ENCODE peak calls at places on chromosomes 1 and 21, in four cellular contexts. Q is WERI-Rb-1; N is endothelial cell; S is activated naive CD8-positive, alpha-beta T cell treated with anti-CD3 and anti-CD28 coated beads for 36 hours. K is an unnamed sample.

GRCh38 chr1:89453123-89453972 is 71.3 kb upstream of the LRRC8B start:
- DNase-seq in Q (no peak), N (no peak), S (no peak), K (no peak)

GRCh38 chr1:236990052-236990445 is 14.2 kb downstream of the MT1HL1 start:
- DNase-seq in Q (no peak), N (no peak), S (no peak), K (no peak)

GRCh38 chr1:95098196-95098595 is 19.0 kb upstream of the TLCD4 start:
- DNase-seq in Q (no peak), N (no peak), S (no peak), K (no peak)

GRCh38 chr1:1120096-1120495 is 4.2 kb upstream of the C1orf159 start:
- DNase-seq in Q (no peak), N (no peak), S (no peak), K (no peak)

GRCh38 chr1:54153548-54154439 is 994 bp upstream of the CDCP2 start:
- DNase-seq in Q (peak; percentile 59), N (no peak), S (no peak), K (no peak)

GRCh38 chr1:42592811-42593210 is 65.4 kb upstream of the PPIH start:
- DNase-seq in Q (no peak), N (no peak), S (no peak), K (no peak)

GRCh38 chr1:226404063-226404903 is 3.6 kb downstream of the PARP1 start:
- DNase-seq in Q (no peak), N (no peak), S (no peak), K (no peak)

GRCh38 chr1:208410409-208410808 is 166.2 kb upstream of the PLXNA2 start:
- DNase-seq in Q (no peak), N (no peak), S (no peak), K (no peak)

GRCh38 chr1:246790364-246790763 is 66.2 kb downstream of the SCCPDH start:
- DNase-seq in Q (no peak), N (no peak), S (no peak), K (peak; percentile 45)

GRCh38 chr1:104136621-104137020 is 386.9 kb downstream of the AMY1C start:
- DNase-seq in Q (no peak), N (no peak), S (no peak), K (no peak)

GRCh38 chr1:6080469-6080868 is 34.8 kb downstream of the KCNAB2 start:
- DNase-seq in Q (peak; percentile 25), N (no peak), S (no peak), K (no peak)

GRCh38 chr1:199113265-199113869 is 474.5 kb downstream of the PTPRC start:
- DNase-seq in Q (peak; percentile 93), N (peak; percentile 56), S (peak; percentile 56), K (peak; percentile 18)

GRCh38 chr21:35624896-35625295 is 435.4 kb downstream of the SETD4 start:
- DNase-seq in Q (no peak), N (no peak), S (no peak), K (no peak)

GRCh38 chr1:232905324-232906034 is 44.9 kb upstream of the NTPCR start:
- DNase-seq in Q (no peak), N (no peak), S (no peak), K (no peak)

GRCh38 chr1:246784621-246785535 is 60.7 kb downstream of the SCCPDH start:
- DNase-seq in Q (peak; percentile 62), N (no peak), S (peak; percentile 34), K (no peak)

GRCh38 chr1:8661185-8662110 is 156.0 kb downstream of the RERE start:
- DNase-seq in Q (no peak), N (no peak), S (no peak), K (peak; percentile 45)

GRCh38 chr1:23178414-23178813 is 9.8 kb upstream of the LUZP1 start:
- DNase-seq in Q (no peak), N (no peak), S (no peak), K (no peak)

GRCh38 chr1:181592261-181592859 is 109.0 kb downstream of the CACNA1E start:
- DNase-seq in Q (no peak), N (no peak), S (no peak), K (no peak)

GRCh38 chr21:32278068-32278467 is 781 bp downstream of the MIS18A start:
- DNase-seq in Q (no peak), N (no peak), S (no peak), K (no peak)

GRCh38 chr1:173295391-173295790 is 88.3 kb upstream of the TNFSF4 start:
- DNase-seq in Q (no peak), N (no peak), S (no peak), K (no peak)

GRCh38 chr1:214187933-214188332 is 93.0 kb upstream of the SMYD2 start:
- DNase-seq in Q (no peak), N (no peak), S (no peak), K (no peak)

GRCh38 chr1:20404466-20404865 is 81.5 kb downstream of the CAMK2N1 start:
- DNase-seq in Q (no peak), N (no peak), S (no peak), K (no peak)

GRCh38 chr1:42925132-42925769 is 33.4 kb downstream of the SLC2A1 start:
- DNase-seq in Q (no peak), N (no peak), S (no peak), K (no peak)

GRCh38 chr1:53258216-53258615 is 19.9 kb upstream of the MAGOH start:
- DNase-seq in Q (no peak), N (no peak), S (no peak), K (no peak)

GRCh38 chr1:52684545-52684944 is 13.6 kb downstream of the COA7 start:
- DNase-seq in Q (no peak), N (no peak), S (no peak), K (no peak)

GRCh38 chr1:77608893-77609292 is 73.6 kb downstream of the ZZZ3 start:
- DNase-seq in Q (no peak), N (no peak), S (no peak), K (no peak)

GRCh38 chr21:15732290-15732995 is 2.7 kb downstream of the USP25 start:
- DNase-seq in Q (no peak), N (no peak), S (no peak), K (peak; percentile 80)

GRCh38 chr1:115545791-115546733 is 95.7 kb upstream of the VANGL1 start:
- DNase-seq in Q (peak; percentile 62), N (peak; percentile 47), S (no peak), K (no peak)

GRCh38 chr1:236143104-236143948 is 987 bp downstream of the GPR137B start:
- DNase-seq in Q (peak; percentile 58), N (peak; percentile 15), S (peak; percentile 30), K (peak; percentile 55)

GRCh38 chr1:7956218-7957032 is 5.1 kb upstream of the PARK7 start:
- DNase-seq in Q (no peak), N (no peak), S (no peak), K (no peak)

GRCh38 chr21:43611598-43612369 is 47.5 kb downstream of the HSF2BP start:
- DNase-seq in Q (peak; percentile 74), N (peak; percentile 73), S (peak; percentile 27), K (peak; percentile 70)

GRCh38 chr1:233281711-233282581 is 13.6 kb downstream of the PCNX2 start:
- DNase-seq in Q (no peak), N (no peak), S (peak; percentile 8), K (peak; percentile 53)

GRCh38 chr1:157595356-157595755 is 2.5 kb downstream of the FCRL4 start:
- DNase-seq in Q (no peak), N (no peak), S (no peak), K (peak; percentile 56)

GRCh38 chr1:214002472-214002871 is 14.7 kb downstream of the PROX1 start:
- DNase-seq in Q (no peak), N (no peak), S (no peak), K (no peak)

GRCh38 chr1:201137579-201138310 is 10.8 kb upstream of the ASCL5 start:
- DNase-seq in Q (no peak), N (no peak), S (no peak), K (no peak)

GRCh38 chr1:231702321-231702720 is 75.7 kb downstream of the DISC1 start:
- DNase-seq in Q (no peak), N (no peak), S (no peak), K (no peak)

GRCh38 chr1:70499695-70500094 is 88.6 kb downstream of the CTH start:
- DNase-seq in Q (no peak), N (no peak), S (no peak), K (no peak)

K was measured in GM20000.